ENCODE peak calls at places on chromosomes 5 and 9, in nine cellular contexts. L is COLO829; V is hypothalamus; Y is germinal center; E is SK-N-SH; O is stimulated activated CD8-positive, alpha-beta memory T cell treated with anti-CD3 and anti-CD28 coated beads, Interleukin-7, amount 100 ng/mL, for 48 hours; B is heart left ventricle; C is ACHN; J is M059J. X is an unnamed sample.

GRCh38 chr9:22374021-22374420 is 72.6 kb upstream of the DMRTA1 start:
- DNase-seq in L (no peak), V (no peak), Y (no peak), E (no peak), O (no peak), B (no peak), C (no peak), J (no peak), X (no peak)

GRCh38 chr5:116564756-116565593 is 9.6 kb downstream of the SEMA6A start:
- DNase-seq in L (no peak), V (no peak), Y (no peak), E (no peak), O (no peak), B (no peak), C (no peak), J (no peak), X (no peak)

GRCh38 chr9:96476591-96476990 is 26.6 kb downstream of the HABP4 start:
- DNase-seq in L (no peak), V (no peak), Y (no peak), E (no peak), O (no peak), B (no peak), C (no peak), J (peak), X (peak)

GRCh38 chr9:122016789-122017188 is 76.3 kb downstream of the TTLL11 start:
- DNase-seq in L (no peak), V (no peak), Y (no peak), E (no peak), O (no peak), B (no peak), C (no peak), J (no peak), X (no peak)

GRCh38 chr5:17367256-17367845 is 130.7 kb upstream of the TAF11L2 start:
- DNase-seq in L (no peak), V (no peak), Y (no peak), E (no peak), O (no peak), B (no peak), C (no peak), J (no peak), X (no peak)

GRCh38 chr5:55226934-55227737 is at the start of gene MCIDAS:
- DNase-seq in L (peak), V (no peak), Y (peak), E (peak), O (peak), B (peak), C (peak), J (peak), X (peak)

GRCh38 chr5:157046041-157046440 is 12.9 kb downstream of the HAVCR1 start:
- DNase-seq in L (no peak), V (no peak), Y (no peak), E (no peak), O (peak), B (peak), C (peak), J (peak), X (peak)

GRCh38 chr5:10624244-10624643 is 60.4 kb downstream of the ANKRD33B start:
- DNase-seq in L (no peak), V (no peak), Y (no peak), E (no peak), O (no peak), B (no peak), C (no peak), J (no peak), X (no peak)

GRCh38 chr9:33349743-33350142 is 52.6 kb downstream of the AQP7 start:
- DNase-seq in L (no peak), V (no peak), Y (no peak), E (no peak), O (no peak), B (no peak), C (no peak), J (peak), X (no peak)

GRCh38 chr5:96297290-96297689 is 135.8 kb downstream of the PCSK1 start:
- DNase-seq in L (no peak), V (no peak), Y (no peak), E (peak), O (no peak), B (no peak), C (no peak), J (peak), X (peak)

GRCh38 chr5:93069276-93069675 is 511.7 kb downstream of the NR2F1-AS1 start:
- DNase-seq in L (no peak), V (no peak), Y (no peak), E (no peak), O (no peak), B (no peak), C (no peak), J (no peak), X (no peak)

GRCh38 chr5:53373420-53374188 is 106.8 kb upstream of the FST start:
- DNase-seq in L (no peak), V (no peak), Y (no peak), E (no peak), O (no peak), B (no peak), C (no peak), J (peak), X (peak)

GRCh38 chr5:132081458-132081857 is 7.9 kb downstream of the CSF2 start:
- DNase-seq in L (no peak), V (no peak), Y (no peak), E (no peak), O (no peak), B (no peak), C (no peak), J (no peak), X (no peak)

GRCh38 chr9:127417130-127418036 is 6.8 kb upstream of the ZNF79 start:
- DNase-seq in L (peak), V (no peak), Y (no peak), E (peak), O (no peak), B (no peak), C (no peak), J (peak), X (peak)

X was measured in HT1080.